ENCODE peak calls at places on chromosomes 3 and 15, in six cellular contexts. One of them, this sample, is unnamed.

GRCh38 chr3:101803152-101803782 is 24.3 kb downstream of the NXPE3 start:
- DNase-seq in neural crest cell: peak
- DNase-seq in AG09319: no peak
- DNase-seq in ovary: no peak
- DNase-seq in GM13977: peak
- DNase-seq in kidney: no peak
- DNase-seq in this sample: no peak

GRCh38 chr3:195171093-195171873 is 99.7 kb downstream of the XXYLT1 start:
- DNase-seq in GM13977: no peak
- DNase-seq in AG09319: no peak
- DNase-seq in kidney: no peak
- DNase-seq in ovary: no peak
- DNase-seq in neural crest cell: no peak
- DNase-seq in this sample: no peak

GRCh38 chr3:142642956-142643355 is 46.8 kb downstream of the PLS1 start:
- DNase-seq in kidney: no peak
- DNase-seq in neural crest cell: no peak
- DNase-seq in GM13977: no peak
- DNase-seq in AG09319: no peak
- DNase-seq in ovary: no peak
- DNase-seq in this sample: no peak

GRCh38 chr3:99686955-99687612 is 48.7 kb downstream of the COL8A1 start:
- DNase-seq in ovary: peak
- DNase-seq in neural crest cell: peak
- DNase-seq in kidney: peak
- DNase-seq in AG09319: peak
- DNase-seq in GM13977: peak
- DNase-seq in this sample: no peak

GRCh38 chr15:100879461-100880138 is at the start of gene ALDH1A3:
- DNase-seq in AG09319: no peak
- DNase-seq in GM13977: peak
- DNase-seq in kidney: peak
- DNase-seq in neural crest cell: no peak
- DNase-seq in ovary: no peak
- DNase-seq in this sample: no peak

GRCh38 chr3:129673897-129674797 is 67.7 kb upstream of the PLXND1 start:
- DNase-seq in AG09319: no peak
- DNase-seq in neural crest cell: no peak
- DNase-seq in GM13977: peak
- DNase-seq in kidney: no peak
- DNase-seq in ovary: no peak
- DNase-seq in this sample: no peak

GRCh38 chr3:86984271-86984670 is 6.7 kb downstream of the VGLL3 start:
- DNase-seq in kidney: no peak
- DNase-seq in AG09319: no peak
- DNase-seq in ovary: no peak
- DNase-seq in neural crest cell: no peak
- DNase-seq in GM13977: no peak
- DNase-seq in this sample: no peak

GRCh38 chr3:106114848-106115247 is 246.0 kb upstream of the CBLB start:
- DNase-seq in GM13977: no peak
- DNase-seq in AG09319: no peak
- DNase-seq in neural crest cell: no peak
- DNase-seq in ovary: no peak
- DNase-seq in kidney: no peak
- DNase-seq in this sample: no peak

GRCh38 chr15:86079491-86080266 is at the start of gene AGBL1:
- DNase-seq in GM13977: no peak
- DNase-seq in kidney: no peak
- DNase-seq in neural crest cell: no peak
- DNase-seq in AG09319: no peak
- DNase-seq in ovary: no peak
- DNase-seq in this sample: no peak

GRCh38 chr3:177483182-177483967 is 286.1 kb upstream of the TBL1XR1 start:
- DNase-seq in kidney: no peak
- DNase-seq in AG09319: no peak
- DNase-seq in GM13977: no peak
- DNase-seq in neural crest cell: no peak
- DNase-seq in ovary: no peak
- DNase-seq in this sample: no peak
- TF ChIP-seq CTCF in kidney: no peak
- TF ChIP-seq CTCF in AG09319: no peak
- TF ChIP-seq CTCF in GM13977: peak
- TF ChIP-seq CTCF in neural crest cell: peak
- TF ChIP-seq CTCF in ovary: no peak
- TF ChIP-seq CTCF in this sample: peak

GRCh38 chr15:98805434-98806274 is 157.3 kb downstream of the IGF1R start:
- DNase-seq in kidney: no peak
- DNase-seq in ovary: no peak
- DNase-seq in GM13977: no peak
- DNase-seq in neural crest cell: no peak
- DNase-seq in AG09319: no peak
- DNase-seq in this sample: no peak
- TF ChIP-seq CTCF in kidney: no peak
- TF ChIP-seq CTCF in ovary: peak
- TF ChIP-seq CTCF in GM13977: no peak
- TF ChIP-seq CTCF in neural crest cell: peak
- TF ChIP-seq CTCF in AG09319: no peak
- TF ChIP-seq CTCF in this sample: peak

DNA sequence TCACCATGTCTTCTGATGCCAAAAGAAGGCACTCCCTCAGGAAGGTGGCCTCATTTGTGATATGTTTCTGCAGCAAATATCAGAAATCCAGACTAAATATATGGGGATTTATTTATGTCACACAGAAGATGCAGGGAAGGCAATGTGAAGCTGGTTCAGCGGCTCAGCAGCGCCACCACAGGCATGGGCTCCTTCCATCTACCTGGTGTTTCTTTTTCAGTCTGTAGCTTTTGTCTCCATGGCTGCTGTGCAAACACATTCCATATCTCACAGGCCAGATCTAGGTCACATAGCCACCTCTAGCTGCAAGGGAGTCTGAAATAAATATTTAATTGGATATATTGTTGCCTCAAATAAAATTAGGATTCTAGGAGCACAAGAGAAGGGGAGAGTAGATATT is 502.1 kb upstream of the IL12A start:
- DNase-seq in GM13977: no peak
- DNase-seq in neural crest cell: no peak
- DNase-seq in ovary: no peak
- DNase-seq in kidney: no peak
- DNase-seq in AG09319: no peak
- DNase-seq in this sample: no peak
- TF ChIP-seq CTCF in GM13977: peak
- TF ChIP-seq CTCF in neural crest cell: peak
- TF ChIP-seq CTCF in ovary: no peak
- TF ChIP-seq CTCF in kidney: no peak
- TF ChIP-seq CTCF in AG09319: peak
- TF ChIP-seq CTCF in this sample: no peak

DNA sequence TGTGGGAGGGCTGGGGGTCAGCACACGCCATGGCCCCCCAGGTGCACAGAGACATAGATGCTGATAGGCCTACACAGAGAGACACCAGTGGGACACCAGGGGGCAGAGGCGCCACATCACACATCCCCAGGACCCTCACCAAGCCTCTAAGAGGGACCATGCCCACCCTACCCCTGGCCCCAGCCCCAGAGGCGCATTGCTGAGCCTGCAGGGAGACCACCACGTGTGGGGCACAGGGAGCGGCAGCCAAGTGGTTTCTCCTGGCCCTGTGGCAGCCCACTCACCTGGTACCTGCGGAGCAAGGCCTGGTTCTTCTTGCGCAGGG is 1.2 kb downstream of the CCDC9B start:
- DNase-seq in ovary: peak
- DNase-seq in AG09319: no peak
- DNase-seq in GM13977: no peak
- DNase-seq in kidney: peak
- DNase-seq in neural crest cell: no peak
- DNase-seq in this sample: no peak
- TF ChIP-seq CTCF in ovary: no peak
- TF ChIP-seq CTCF in AG09319: peak
- TF ChIP-seq CTCF in GM13977: no peak
- TF ChIP-seq CTCF in kidney: no peak
- TF ChIP-seq CTCF in neural crest cell: no peak
- TF ChIP-seq CTCF in this sample: peak

GRCh38 chr3:52722491-52722890 is 16.6 kb downstream of the SPCS1 start:
- DNase-seq in ovary: no peak
- DNase-seq in GM13977: no peak
- DNase-seq in kidney: no peak
- DNase-seq in AG09319: no peak
- DNase-seq in neural crest cell: no peak
- DNase-seq in this sample: no peak

GRCh38 chr3:52719618-52720017 is 13.7 kb downstream of the SPCS1 start:
- DNase-seq in ovary: no peak
- DNase-seq in neural crest cell: no peak
- DNase-seq in kidney: no peak
- DNase-seq in AG09319: no peak
- DNase-seq in GM13977: no peak
- DNase-seq in this sample: no peak

GRCh38 chr3:52723935-52724334 is 18.0 kb downstream of the SPCS1 start:
- DNase-seq in kidney: no peak
- DNase-seq in GM13977: no peak
- DNase-seq in neural crest cell: no peak
- DNase-seq in AG09319: no peak
- DNase-seq in ovary: no peak
- DNase-seq in this sample: no peak

GRCh38 chr3:52721002-52721741 is 15.3 kb downstream of the SPCS1 start:
- DNase-seq in neural crest cell: no peak
- DNase-seq in GM13977: peak
- DNase-seq in ovary: no peak
- DNase-seq in AG09319: no peak
- DNase-seq in kidney: no peak
- DNase-seq in this sample: no peak

DNA sequence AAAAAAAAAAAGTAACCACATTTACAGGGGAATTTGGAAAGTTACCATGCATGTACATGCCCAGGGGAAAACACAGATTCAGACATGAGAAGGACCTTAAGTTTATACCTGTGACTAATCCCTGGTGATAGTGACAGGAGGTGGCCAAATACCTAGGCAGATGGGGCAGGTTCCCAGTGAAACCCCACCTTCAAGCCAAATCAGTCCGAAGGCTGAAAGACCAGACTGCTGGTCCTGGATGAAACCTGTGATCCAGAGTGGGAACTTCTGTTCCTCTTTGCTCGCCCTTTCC is 15.8 kb downstream of the SPCS1 start:
- DNase-seq in kidney: no peak
- DNase-seq in neural crest cell: no peak
- DNase-seq in ovary: no peak
- DNase-seq in AG09319: no peak
- DNase-seq in GM13977: no peak
- DNase-seq in this sample: no peak
- TF ChIP-seq CTCF in kidney: no peak
- TF ChIP-seq CTCF in neural crest cell: no peak
- TF ChIP-seq CTCF in ovary: no peak
- TF ChIP-seq CTCF in AG09319: no peak
- TF ChIP-seq CTCF in GM13977: no peak
- TF ChIP-seq CTCF in this sample: no peak

GRCh38 chr3:17307482-17307881 is 422.7 kb downstream of the PLCL2 start:
- DNase-seq in AG09319: no peak
- DNase-seq in GM13977: no peak
- DNase-seq in kidney: no peak
- DNase-seq in ovary: no peak
- DNase-seq in neural crest cell: no peak
- DNase-seq in this sample: no peak
- TF ChIP-seq CTCF in AG09319: no peak
- TF ChIP-seq CTCF in GM13977: no peak
- TF ChIP-seq CTCF in kidney: peak
- TF ChIP-seq CTCF in ovary: no peak
- TF ChIP-seq CTCF in neural crest cell: no peak
- TF ChIP-seq CTCF in this sample: peak

GRCh38 chr15:41693757-41694156 is 33.6 kb downstream of the MGA start:
- DNase-seq in AG09319: no peak
- DNase-seq in GM13977: no peak
- DNase-seq in ovary: no peak
- DNase-seq in neural crest cell: no peak
- DNase-seq in kidney: no peak
- DNase-seq in this sample: no peak

GRCh38 chr15:41692049-41692448 is 31.8 kb downstream of the MGA start:
- DNase-seq in GM13977: no peak
- DNase-seq in neural crest cell: no peak
- DNase-seq in AG09319: no peak
- DNase-seq in kidney: no peak
- DNase-seq in ovary: no peak
- DNase-seq in this sample: no peak

GRCh38 chr15:41698779-41699178 is 38.6 kb downstream of the MGA start:
- DNase-seq in neural crest cell: no peak
- DNase-seq in kidney: no peak
- DNase-seq in ovary: no peak
- DNase-seq in GM13977: no peak
- DNase-seq in AG09319: no peak
- DNase-seq in this sample: no peak

GRCh38 chr15:41691471-41691870 is 31.3 kb downstream of the MGA start:
- DNase-seq in ovary: no peak
- DNase-seq in neural crest cell: no peak
- DNase-seq in GM13977: no peak
- DNase-seq in kidney: no peak
- DNase-seq in AG09319: no peak
- DNase-seq in this sample: no peak

DNA sequence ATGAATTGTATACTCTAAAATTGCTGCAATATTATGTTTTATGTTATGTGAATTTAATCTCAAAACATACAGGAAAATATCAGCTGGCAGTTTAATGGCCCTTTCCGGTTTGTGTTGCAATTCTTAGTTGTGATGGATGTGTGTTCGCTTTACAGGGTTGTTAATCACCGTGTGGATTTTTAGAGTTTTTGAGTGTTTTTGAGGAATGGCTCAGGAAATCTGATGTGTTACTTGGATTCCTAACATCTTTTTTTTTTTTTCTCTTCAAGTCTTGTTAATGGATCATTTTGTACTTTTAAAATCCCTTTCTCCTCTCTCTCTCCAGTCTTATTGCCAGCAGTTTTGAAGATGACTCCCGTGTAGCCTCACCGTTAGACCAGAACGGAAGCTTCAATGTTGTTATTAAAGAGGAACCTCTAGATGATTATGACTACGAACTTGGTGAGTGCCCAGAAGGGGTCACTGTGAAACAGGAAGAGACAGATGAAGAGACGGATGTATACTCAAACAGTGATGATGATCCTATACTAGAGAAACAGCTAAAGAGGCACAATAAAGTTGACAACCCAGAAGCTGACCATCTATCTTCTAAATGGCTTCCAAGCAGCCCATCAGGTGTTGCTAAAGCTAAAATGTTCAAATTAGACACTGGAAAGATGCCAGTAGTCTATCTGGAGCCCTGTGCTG is 35.7 kb downstream of the MGA start:
- DNase-seq in AG09319: no peak
- DNase-seq in kidney: no peak
- DNase-seq in ovary: no peak
- DNase-seq in neural crest cell: no peak
- DNase-seq in GM13977: peak
- DNase-seq in this sample: no peak
- TF ChIP-seq CTCF in AG09319: peak
- TF ChIP-seq CTCF in kidney: no peak
- TF ChIP-seq CTCF in ovary: no peak
- TF ChIP-seq CTCF in neural crest cell: peak
- TF ChIP-seq CTCF in GM13977: peak
- TF ChIP-seq CTCF in this sample: peak